ENCODE peak calls at places on chromosomes 5 and 9, in nine cellular contexts. E, M, I, B, Q, W, F, S and R are unnamed samples.

GRCh38 chr5:50302815-50303490 is 138.1 kb downstream of the EMB start:
- DNase-seq in B (no peak), I (no peak), E (peak), F (peak), M (no peak), W (no peak), Q (no peak), S (no peak), R (no peak)

GRCh38 chr9:36327903-36328302 is 69.7 kb upstream of the GNE start:
- DNase-seq in Q (no peak), S (no peak), M (no peak), F (peak), B (no peak), I (no peak), W (no peak), E (no peak), R (no peak)

GRCh38 chr5:68189171-68189570 is 26.4 kb upstream of the PIK3R1 start:
- DNase-seq in S (no peak), M (no peak), E (no peak), W (no peak), I (no peak), B (no peak), F (no peak), Q (no peak), R (no peak)

GRCh38 chr5:98066910-98067309 is 706.6 kb upstream of the RGMB start:
- DNase-seq in I (no peak), W (no peak), M (no peak), B (no peak), Q (no peak), E (no peak), S (no peak), F (peak), R (no peak)

GRCh38 chr5:58961631-58962280 is 378.9 kb downstream of the RAB3C start:
- DNase-seq in M (no peak), W (no peak), S (no peak), F (no peak), E (no peak), Q (no peak), I (no peak), B (no peak), R (no peak)

GRCh38 chr9:101476576-101477208 is 41.1 kb upstream of the ALDOB start:
- DNase-seq in I (no peak), E (no peak), B (no peak), F (no peak), S (no peak), M (no peak), Q (no peak), W (no peak), R (no peak)

GRCh38 chr9:137299938-137300337 is 2.1 kb downstream of the NRARP start:
- DNase-seq in I (no peak), B (no peak), E (no peak), S (no peak), Q (no peak), W (no peak), F (no peak), M (no peak), R (no peak)

GRCh38 chr9:72412483-72413040 is 47.6 kb upstream of the ZFAND5 start:
- DNase-seq in E (no peak), W (no peak), S (no peak), M (no peak), F (no peak), I (no peak), B (no peak), Q (no peak), R (no peak)

GRCh38 chr5:148735301-148735700 is 81.0 kb upstream of the HTR4 start:
- DNase-seq in E (no peak), I (no peak), B (no peak), Q (no peak), M (no peak), W (no peak), S (no peak), F (peak), R (no peak)

GRCh38 chr9:89928106-89928505 is 323.3 kb downstream of the GADD45G start:
- DNase-seq in E (no peak), M (no peak), B (no peak), Q (no peak), S (no peak), I (no peak), W (no peak), F (no peak), R (no peak)

GRCh38 chr5:22314548-22314947 is 538.6 kb downstream of the CDH12 start:
- DNase-seq in W (no peak), E (no peak), I (no peak), M (no peak), Q (no peak), S (no peak), B (no peak), F (no peak), R (no peak)

GRCh38 chr9:19104528-19105282 is 2.0 kb upstream of the HAUS6 start:
- DNase-seq in S (no peak), I (no peak), Q (no peak), M (no peak), E (no peak), W (no peak), B (no peak), F (no peak), R (no peak)

GRCh38 chr5:157855404-157855994 is 3.4 kb downstream of the CLINT1 start:
- DNase-seq in E (peak), S (no peak), Q (no peak), I (no peak), F (peak), W (no peak), M (no peak), B (no peak), R (no peak)

GRCh38 chr9:124281934-124282351 is 24.2 kb downstream of the NEK6 start:
- DNase-seq in Q (no peak), W (no peak), B (no peak), S (no peak), I (no peak), E (no peak), M (no peak), F (no peak), R (no peak)

GRCh38 chr5:77073667-77074066 is 13.4 kb downstream of the ZBED3 start:
- DNase-seq in Q (no peak), W (no peak), F (peak), I (no peak), E (no peak), M (no peak), S (no peak), B (no peak), R (no peak)

GRCh38 chr5:177403194-177403825 is 2.8 kb upstream of the PFN3 start:
- DNase-seq in E (peak), Q (no peak), W (peak), I (peak), S (peak), M (no peak), B (no peak), F (peak), R (peak)

DNA sequence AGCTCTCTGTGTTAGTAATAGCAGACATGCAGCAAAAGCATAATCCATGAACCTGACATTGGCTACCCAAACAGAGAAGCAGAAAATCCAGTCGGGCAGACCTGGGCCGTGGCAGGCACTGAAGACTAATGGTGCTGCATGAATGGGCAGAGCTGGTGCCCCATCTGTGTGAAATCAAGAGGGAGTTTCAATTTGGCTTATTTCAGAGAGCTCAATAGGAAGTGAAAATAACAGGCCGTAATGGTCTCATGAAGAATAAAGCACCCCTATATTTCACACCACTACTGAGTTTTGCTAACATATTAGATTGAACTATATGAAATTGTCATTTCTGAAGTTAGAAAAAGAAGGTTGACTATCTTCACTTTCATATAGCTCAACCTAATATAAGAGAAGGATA is 149.7 kb downstream of the ENC1 start:
- DNase-seq in B (no peak), Q (no peak), M (no peak), W (no peak), F (no peak), I (no peak), S (no peak), E (no peak), R (peak)
- H3K4me3 ChIP-seq in B (no peak), Q (no peak), M (no peak), W (no peak), F (no peak), I (no peak), S (no peak), E (no peak), R (no peak)

GRCh38 chr5:79236364-79236969 is 536 bp downstream of the JMY start:
- DNase-seq in E (peak), I (no peak), B (peak), W (no peak), Q (no peak), M (no peak), F (peak), S (peak), R (peak)

GRCh38 chr5:79235222-79235577 is 731 bp upstream of the JMY start:
- DNase-seq in F (peak), S (no peak), W (no peak), E (no peak), Q (no peak), B (no peak), M (no peak), I (peak), R (peak)

GRCh38 chr5:79235578-79236363 is at the start of gene JMY:
- DNase-seq in B (peak), F (peak), E (peak), M (peak), S (peak), Q (peak), I (peak), W (peak), R (peak)

GRCh38 chr5:79237735-79238560 is 2.0 kb downstream of the JMY start:
- DNase-seq in W (no peak), M (no peak), B (no peak), E (no peak), S (no peak), F (no peak), Q (no peak), I (peak), R (no peak)

GRCh38 chr5:79236970-79237734 is 1.2 kb downstream of the JMY start:
- DNase-seq in B (peak), I (peak), Q (no peak), F (peak), S (peak), W (peak), E (peak), M (no peak), R (peak)
- H3K27ac ChIP-seq in B (peak), I (peak), Q (peak), F (no peak), S (peak), W (peak), E (peak), M (peak), R (peak)

DNA sequence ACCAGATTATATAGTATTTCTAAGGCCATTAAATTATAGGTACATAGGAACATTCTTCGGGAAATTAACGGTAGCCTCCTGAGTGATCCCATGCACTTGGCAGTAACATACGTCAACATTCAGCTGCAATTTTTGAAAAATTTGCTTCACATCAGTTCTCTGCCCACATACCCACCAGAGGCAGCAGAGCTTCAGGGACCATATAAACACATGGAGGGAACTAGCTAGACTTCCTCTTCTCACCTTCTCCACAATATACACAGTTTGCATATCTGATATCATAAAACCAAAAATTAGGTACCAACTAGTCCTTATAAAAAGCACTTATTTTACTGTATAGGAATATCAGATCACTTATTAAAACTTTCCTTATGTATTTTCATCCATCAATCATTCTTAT is 4.8 kb downstream of the PSIP1 start:
- DNase-seq in Q (no peak), E (no peak), W (no peak), B (no peak), S (no peak), M (no peak), F (no peak), I (no peak), R (no peak)
- H3K4me3 ChIP-seq in Q (no peak), E (no peak), W (no peak), B (no peak), S (no peak), M (no peak), F (no peak), I (peak), R (no peak)

GRCh38 chr5:81779125-81779934 is 28.4 kb upstream of the SSBP2 start:
- DNase-seq in Q (peak), F (peak), S (peak), M (peak), I (peak), E (no peak), W (peak), B (peak), R (peak)
- H3K27ac ChIP-seq in Q (peak), F (peak), S (peak), M (peak), I (peak), E (peak), W (peak), B (peak), R (peak)

DNA sequence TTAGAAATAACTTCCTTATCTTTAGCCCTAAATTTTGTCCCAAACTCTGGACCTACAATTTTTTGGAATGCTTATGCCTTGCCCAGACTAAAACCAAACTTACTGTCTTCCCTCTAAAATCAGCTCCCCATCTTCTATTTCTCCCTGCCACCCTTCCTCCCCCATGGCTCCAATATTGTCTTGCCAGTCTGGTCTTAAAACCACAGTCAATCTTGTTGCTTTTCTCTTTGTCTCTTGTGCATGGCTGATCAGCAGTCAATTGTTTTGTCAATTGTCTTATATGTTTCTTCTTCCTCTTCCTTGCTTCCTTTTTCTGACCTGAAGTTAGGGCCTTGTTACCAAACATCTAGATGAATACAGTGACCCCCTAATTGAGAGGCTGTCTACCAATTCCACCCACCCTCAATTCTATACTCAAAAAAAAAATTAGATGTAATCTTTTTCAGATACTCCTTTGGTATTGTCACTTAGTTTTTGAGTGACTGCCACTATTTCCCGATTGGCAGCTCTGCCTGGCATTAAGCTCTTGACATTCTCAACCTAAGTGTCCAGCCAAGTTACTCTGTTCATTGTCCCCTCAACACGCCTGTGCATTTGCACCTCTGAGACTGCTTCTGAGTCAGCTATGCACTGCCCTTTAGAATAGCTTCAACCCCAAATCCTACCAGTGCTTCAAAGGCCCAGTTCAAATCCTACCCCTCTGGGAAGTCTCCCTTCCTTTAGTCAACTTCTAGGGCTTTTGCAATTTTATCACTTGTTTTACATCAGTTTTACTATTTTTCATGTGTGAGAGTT is 2.5 kb downstream of the PDCD1LG2 start:
- DNase-seq in W (no peak), Q (no peak), I (no peak), F (no peak), E (no peak), S (no peak), M (no peak), B (no peak), R (no peak)
- H3K4me3 ChIP-seq in W (no peak), Q (no peak), I (no peak), F (no peak), E (no peak), S (no peak), M (no peak), B (no peak), R (no peak)

DNA sequence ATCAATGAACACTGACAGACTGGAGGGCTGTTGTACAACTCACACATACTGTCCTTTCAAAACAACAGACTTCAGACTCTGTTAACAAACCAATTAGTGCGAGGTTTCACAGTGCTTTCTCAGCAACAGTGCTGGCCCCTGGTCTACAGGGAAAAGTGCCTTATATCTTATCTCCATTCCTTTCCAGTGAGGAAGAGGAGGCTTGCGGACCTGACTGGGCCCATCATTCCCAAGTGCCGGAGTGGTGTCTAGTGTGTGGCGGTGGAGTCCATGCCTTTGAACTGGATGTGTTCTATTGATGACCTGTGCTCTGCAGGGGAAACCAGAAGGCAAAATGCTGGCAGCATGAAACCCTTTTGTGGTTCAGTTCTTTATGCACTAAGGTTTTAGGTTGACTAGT is 33.7 kb downstream of the TSTD2 start:
- DNase-seq in I (no peak), B (no peak), W (no peak), M (no peak), F (no peak), S (no peak), Q (no peak), E (no peak), R (peak)
- H3K27ac ChIP-seq in I (no peak), B (no peak), W (no peak), M (no peak), F (no peak), S (no peak), Q (no peak), E (no peak), R (peak)

GRCh38 chr5:180209137-180209581 is at the start of gene RASGEF1C:
- DNase-seq in W (peak), S (peak), B (no peak), I (peak), Q (peak), F (peak), E (peak), M (no peak), R (no peak)

GRCh38 chr5:180208038-180208434 is 975 bp downstream of the RASGEF1C start:
- DNase-seq in W (no peak), S (no peak), M (no peak), E (no peak), B (no peak), F (no peak), Q (no peak), I (no peak), R (no peak)

GRCh38 chr5:180206993-180207392 is 2.0 kb downstream of the RASGEF1C start:
- DNase-seq in Q (no peak), E (no peak), W (no peak), B (no peak), I (no peak), M (no peak), S (no peak), F (no peak), R (no peak)

GRCh38 chr5:180207593-180207992 is 1.4 kb downstream of the RASGEF1C start:
- DNase-seq in F (no peak), B (no peak), W (no peak), Q (no peak), S (no peak), E (no peak), I (no peak), M (no peak), R (no peak)

DNA sequence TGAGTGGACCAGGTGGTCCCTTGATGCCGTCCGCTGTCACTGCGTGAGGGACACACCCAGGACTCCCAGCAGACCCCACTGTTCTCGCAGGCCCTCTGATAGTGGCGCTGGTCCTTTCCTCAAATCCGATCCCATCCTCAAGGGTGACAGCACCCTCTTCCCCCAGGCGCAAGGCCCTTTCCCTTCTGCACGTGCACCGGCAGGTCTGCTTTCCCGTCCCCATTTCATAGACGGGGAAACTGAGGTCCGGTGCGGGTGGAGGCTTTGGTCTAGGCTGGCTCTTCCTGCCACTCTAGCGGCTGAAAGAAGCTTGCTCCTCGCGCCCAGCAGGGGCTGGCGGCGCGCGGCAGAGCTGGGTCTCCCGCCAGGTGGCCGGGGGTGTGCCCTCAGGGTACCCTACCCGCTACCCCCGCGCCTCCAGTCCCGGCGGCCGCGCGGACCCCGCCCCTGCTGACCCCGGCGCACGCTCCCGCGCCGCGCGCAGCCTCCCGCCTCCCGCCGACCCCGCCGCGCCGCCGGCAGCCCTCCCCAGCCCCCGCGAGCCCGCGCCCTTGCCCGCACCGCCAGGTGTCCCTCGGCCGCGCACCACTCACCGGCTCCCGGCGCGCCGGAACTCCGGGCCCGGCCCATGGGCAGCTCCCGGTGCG is 453 bp downstream of the RASGEF1C start:
- DNase-seq in M (no peak), W (no peak), B (no peak), I (no peak), F (no peak), E (peak), S (no peak), Q (no peak), R (no peak)
- H3K4me3 ChIP-seq in M (peak), W (peak), B (peak), I (no peak), F (peak), E (peak), S (no peak), Q (peak), R (no peak)

GRCh38 chr9:71383308-71383707 is 261.9 kb upstream of the TRPM3 start:
- DNase-seq in B (no peak), S (no peak), W (no peak), F (no peak), E (no peak), I (no peak), Q (no peak), M (no peak), R (no peak)
- H3K27ac ChIP-seq in B (no peak), S (no peak), W (no peak), F (no peak), E (no peak), I (no peak), Q (no peak), M (no peak), R (no peak)